ENCODE peak calls at places on chromosome X, in ten cellular contexts. One of them, this sample, is unnamed.

GRCh38 chrX:47143894-47144625 is 442 bp downstream of the NDUFB11 start:
- DNase-seq in Caco-2: no peak
- DNase-seq in LNCaP clone FGC: no peak
- DNase-seq in brain microvascular endothelial cell: no peak
- DNase-seq in cardiac fibroblast: no peak
- DNase-seq in psoas muscle: peak; percentile 42
- DNase-seq in astrocyte of the spinal cord: peak; percentile 3
- DNase-seq in neural progenitor cell: peak; percentile 61
- DNase-seq in Panc1: no peak
- DNase-seq in fibroblast of lung: no peak
- DNase-seq in this sample: peak; percentile 31

GRCh38 chrX:44872817-44873414 is at the start of gene KDM6A:
- DNase-seq in Caco-2: peak; percentile 98
- DNase-seq in LNCaP clone FGC: peak; percentile 86
- DNase-seq in brain microvascular endothelial cell: peak; percentile 99
- DNase-seq in cardiac fibroblast: peak; percentile 94
- DNase-seq in psoas muscle: peak; percentile 99
- DNase-seq in astrocyte of the spinal cord: peak; percentile 99
- DNase-seq in neural progenitor cell: peak; percentile 96
- DNase-seq in Panc1: peak; percentile 69
- DNase-seq in fibroblast of lung: peak; percentile 98
- DNase-seq in this sample: peak; percentile 96

GRCh38 chrX:136630881-136631280 is 17.1 kb upstream of the CD40LG start:
- DNase-seq in Caco-2: no peak
- DNase-seq in LNCaP clone FGC: no peak
- DNase-seq in brain microvascular endothelial cell: no peak
- DNase-seq in cardiac fibroblast: no peak
- DNase-seq in psoas muscle: no peak
- DNase-seq in astrocyte of the spinal cord: no peak
- DNase-seq in neural progenitor cell: no peak
- DNase-seq in Panc1: no peak
- DNase-seq in fibroblast of lung: no peak
- DNase-seq in this sample: no peak

GRCh38 chrX:34918091-34918736 is 24.4 kb upstream of the FAM47B start:
- DNase-seq in Caco-2: no peak
- DNase-seq in LNCaP clone FGC: no peak
- DNase-seq in brain microvascular endothelial cell: peak; percentile 60
- DNase-seq in cardiac fibroblast: peak; percentile 75
- DNase-seq in psoas muscle: no peak
- DNase-seq in astrocyte of the spinal cord: peak; percentile 54
- DNase-seq in neural progenitor cell: no peak
- DNase-seq in Panc1: no peak
- DNase-seq in fibroblast of lung: peak; percentile 61
- DNase-seq in this sample: peak; percentile 45

GRCh38 chrX:49704692-49705404 is 9.1 kb upstream of the PAGE1 start:
- DNase-seq in Caco-2: no peak
- DNase-seq in LNCaP clone FGC: no peak
- DNase-seq in brain microvascular endothelial cell: no peak
- DNase-seq in cardiac fibroblast: no peak
- DNase-seq in psoas muscle: no peak
- DNase-seq in astrocyte of the spinal cord: no peak
- DNase-seq in neural progenitor cell: no peak
- DNase-seq in Panc1: no peak
- DNase-seq in fibroblast of lung: no peak
- DNase-seq in this sample: no peak

GRCh38 chrX:40402771-40403533 is 177.8 kb upstream of the ATP6AP2 start:
- DNase-seq in Caco-2: no peak
- DNase-seq in LNCaP clone FGC: no peak
- DNase-seq in brain microvascular endothelial cell: peak; percentile 42
- DNase-seq in cardiac fibroblast: peak; percentile 35
- DNase-seq in psoas muscle: no peak
- DNase-seq in astrocyte of the spinal cord: peak; percentile 34
- DNase-seq in neural progenitor cell: no peak
- DNase-seq in Panc1: no peak
- DNase-seq in fibroblast of lung: peak; percentile 58
- DNase-seq in this sample: peak; percentile 30

GRCh38 chrX:75155830-75156525 is at the start of gene ABCB7:
- DNase-seq in Caco-2: peak; percentile 64
- DNase-seq in LNCaP clone FGC: peak; percentile 34
- DNase-seq in brain microvascular endothelial cell: peak; percentile 61
- DNase-seq in cardiac fibroblast: peak; percentile 78
- DNase-seq in psoas muscle: peak; percentile 35
- DNase-seq in astrocyte of the spinal cord: peak; percentile 70
- DNase-seq in neural progenitor cell: peak; percentile 82
- DNase-seq in Panc1: peak; percentile 25
- DNase-seq in fibroblast of lung: peak; percentile 76
- DNase-seq in this sample: peak; percentile 82

GRCh38 chrX:125151146-125151545 is 168.5 kb upstream of the TEX13C start:
- DNase-seq in Caco-2: no peak
- DNase-seq in LNCaP clone FGC: no peak
- DNase-seq in brain microvascular endothelial cell: no peak
- DNase-seq in cardiac fibroblast: no peak
- DNase-seq in psoas muscle: no peak
- DNase-seq in astrocyte of the spinal cord: no peak
- DNase-seq in neural progenitor cell: no peak
- DNase-seq in Panc1: no peak
- DNase-seq in fibroblast of lung: no peak
- DNase-seq in this sample: no peak

GRCh38 chrX:45719751-45720501 is 519.2 kb upstream of the DIPK2B start:
- DNase-seq in Caco-2: no peak
- DNase-seq in LNCaP clone FGC: no peak
- DNase-seq in brain microvascular endothelial cell: no peak
- DNase-seq in cardiac fibroblast: no peak
- DNase-seq in psoas muscle: no peak
- DNase-seq in astrocyte of the spinal cord: no peak
- DNase-seq in neural progenitor cell: no peak
- DNase-seq in Panc1: no peak
- DNase-seq in fibroblast of lung: no peak
- DNase-seq in this sample: peak; percentile 23

GRCh38 chrX:95346854-95347253 is 1337.8 kb upstream of the DIAPH2 start:
- DNase-seq in Caco-2: no peak
- DNase-seq in LNCaP clone FGC: no peak
- DNase-seq in brain microvascular endothelial cell: no peak
- DNase-seq in cardiac fibroblast: peak; percentile 23
- DNase-seq in psoas muscle: no peak
- DNase-seq in astrocyte of the spinal cord: peak; percentile 10
- DNase-seq in neural progenitor cell: no peak
- DNase-seq in Panc1: no peak
- DNase-seq in fibroblast of lung: peak; percentile 2
- DNase-seq in this sample: peak; percentile 1

GRCh38 chrX:431032-431431 is 44.3 kb upstream of the PPP2R3B start:
- DNase-seq in Caco-2: no peak
- DNase-seq in LNCaP clone FGC: no peak
- DNase-seq in brain microvascular endothelial cell: no peak
- DNase-seq in cardiac fibroblast: no peak
- DNase-seq in psoas muscle: no peak
- DNase-seq in astrocyte of the spinal cord: no peak
- DNase-seq in neural progenitor cell: no peak
- DNase-seq in Panc1: no peak
- DNase-seq in fibroblast of lung: no peak
- DNase-seq in this sample: peak; percentile 3

GRCh38 chrX:427812-428725 is 41.4 kb upstream of the PPP2R3B start:
- DNase-seq in Caco-2: no peak
- DNase-seq in LNCaP clone FGC: no peak
- DNase-seq in brain microvascular endothelial cell: peak; percentile 20
- DNase-seq in cardiac fibroblast: peak; percentile 18
- DNase-seq in psoas muscle: no peak
- DNase-seq in astrocyte of the spinal cord: no peak
- DNase-seq in neural progenitor cell: peak; percentile 82
- DNase-seq in Panc1: no peak
- DNase-seq in fibroblast of lung: no peak
- DNase-seq in this sample: peak; percentile 17

GRCh38 chrX:425056-425455 is 38.3 kb upstream of the PPP2R3B start:
- DNase-seq in Caco-2: no peak
- DNase-seq in LNCaP clone FGC: no peak
- DNase-seq in brain microvascular endothelial cell: no peak
- DNase-seq in cardiac fibroblast: no peak
- DNase-seq in psoas muscle: no peak
- DNase-seq in astrocyte of the spinal cord: no peak
- DNase-seq in neural progenitor cell: no peak
- DNase-seq in Panc1: no peak
- DNase-seq in fibroblast of lung: no peak
- DNase-seq in this sample: no peak

GRCh38 chrX:429266-429825 is 42.6 kb upstream of the PPP2R3B start:
- DNase-seq in Caco-2: no peak
- DNase-seq in LNCaP clone FGC: no peak
- DNase-seq in brain microvascular endothelial cell: no peak
- DNase-seq in cardiac fibroblast: no peak
- DNase-seq in psoas muscle: no peak
- DNase-seq in astrocyte of the spinal cord: no peak
- DNase-seq in neural progenitor cell: no peak
- DNase-seq in Panc1: no peak
- DNase-seq in fibroblast of lung: no peak
- DNase-seq in this sample: no peak

GRCh38 chrX:426881-427280 is 40.2 kb upstream of the PPP2R3B start:
- DNase-seq in Caco-2: no peak
- DNase-seq in LNCaP clone FGC: no peak
- DNase-seq in brain microvascular endothelial cell: peak; percentile 22
- DNase-seq in cardiac fibroblast: peak; percentile 32
- DNase-seq in psoas muscle: no peak
- DNase-seq in astrocyte of the spinal cord: no peak
- DNase-seq in neural progenitor cell: no peak
- DNase-seq in Panc1: no peak
- DNase-seq in fibroblast of lung: peak; percentile 13
- DNase-seq in this sample: no peak
- TF ChIP-seq CTCF in Caco-2: no peak
- TF ChIP-seq CTCF in LNCaP clone FGC: no peak
- TF ChIP-seq CTCF in brain microvascular endothelial cell: no peak
- TF ChIP-seq CTCF in cardiac fibroblast: no peak
- TF ChIP-seq CTCF in psoas muscle: no peak
- TF ChIP-seq CTCF in astrocyte of the spinal cord: no peak
- TF ChIP-seq CTCF in neural progenitor cell: no peak
- TF ChIP-seq CTCF in Panc1: no peak
- TF ChIP-seq CTCF in fibroblast of lung: no peak
- TF ChIP-seq CTCF in this sample: no peak

GRCh38 chrX:48474581-48474980 is 1.4 kb upstream of the FTSJ1 start:
- DNase-seq in Caco-2: no peak
- DNase-seq in LNCaP clone FGC: no peak
- DNase-seq in brain microvascular endothelial cell: no peak
- DNase-seq in cardiac fibroblast: no peak
- DNase-seq in psoas muscle: no peak
- DNase-seq in astrocyte of the spinal cord: no peak
- DNase-seq in neural progenitor cell: no peak
- DNase-seq in Panc1: no peak
- DNase-seq in fibroblast of lung: no peak
- DNase-seq in this sample: no peak
- H3K4me3 ChIP-seq in Caco-2: no peak overlapping the region
- H3K4me3 ChIP-seq in LNCaP clone FGC: peak overlapping the region; percentile 80
- H3K4me3 ChIP-seq in brain microvascular endothelial cell: no peak overlapping the region
- H3K4me3 ChIP-seq in cardiac fibroblast: no peak overlapping the region
- H3K4me3 ChIP-seq in psoas muscle: no peak overlapping the region
- H3K4me3 ChIP-seq in astrocyte of the spinal cord: no peak overlapping the region
- H3K4me3 ChIP-seq in neural progenitor cell: no peak overlapping the region
- H3K4me3 ChIP-seq in Panc1: peak overlapping the region; percentile 21
- H3K4me3 ChIP-seq in fibroblast of lung: no peak overlapping the region
- H3K4me3 ChIP-seq in this sample: no peak overlapping the region

DNA sequence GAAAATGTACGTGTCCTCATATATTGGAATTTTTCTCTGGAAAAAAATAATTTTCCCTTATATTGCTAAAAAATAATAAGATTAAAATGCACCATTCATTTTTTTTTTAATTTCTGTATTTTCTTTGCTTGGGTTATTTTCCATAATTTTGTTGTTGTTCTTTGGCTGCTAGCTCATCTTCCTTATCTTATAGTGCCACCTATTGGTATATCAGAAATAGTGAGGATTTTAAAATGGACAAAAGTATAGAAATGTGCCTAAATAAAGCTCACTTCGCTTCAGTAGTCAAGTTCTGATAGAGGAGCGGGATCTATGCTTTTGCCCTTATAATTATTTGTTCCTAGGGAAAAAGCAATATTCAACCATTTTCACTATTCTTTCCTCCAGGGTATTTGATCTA is 134.8 kb downstream of the NAP1L3 start:
- DNase-seq in Caco-2: no peak
- DNase-seq in LNCaP clone FGC: no peak
- DNase-seq in brain microvascular endothelial cell: no peak
- DNase-seq in cardiac fibroblast: peak; percentile 0
- DNase-seq in psoas muscle: no peak
- DNase-seq in astrocyte of the spinal cord: no peak
- DNase-seq in neural progenitor cell: no peak
- DNase-seq in Panc1: no peak
- DNase-seq in fibroblast of lung: no peak
- DNase-seq in this sample: no peak
- TF ChIP-seq CTCF in Caco-2: no peak
- TF ChIP-seq CTCF in LNCaP clone FGC: peak; percentile 37
- TF ChIP-seq CTCF in brain microvascular endothelial cell: no peak
- TF ChIP-seq CTCF in cardiac fibroblast: no peak
- TF ChIP-seq CTCF in psoas muscle: no peak
- TF ChIP-seq CTCF in astrocyte of the spinal cord: no peak
- TF ChIP-seq CTCF in neural progenitor cell: peak; percentile 86
- TF ChIP-seq CTCF in Panc1: peak; percentile 50
- TF ChIP-seq CTCF in fibroblast of lung: no peak
- TF ChIP-seq CTCF in this sample: no peak

GRCh38 chrX:153598541-153599191 is at the start of gene CCNQ:
- DNase-seq in Caco-2: no peak
- DNase-seq in LNCaP clone FGC: no peak
- DNase-seq in brain microvascular endothelial cell: no peak
- DNase-seq in cardiac fibroblast: peak; percentile 34
- DNase-seq in psoas muscle: no peak
- DNase-seq in astrocyte of the spinal cord: peak; percentile 30
- DNase-seq in neural progenitor cell: peak; percentile 60
- DNase-seq in Panc1: no peak
- DNase-seq in fibroblast of lung: peak; percentile 37
- DNase-seq in this sample: peak; percentile 20

GRCh38 chrX:153600921-153601320 is 2.0 kb upstream of the CCNQ start:
- DNase-seq in Caco-2: no peak
- DNase-seq in LNCaP clone FGC: no peak
- DNase-seq in brain microvascular endothelial cell: no peak
- DNase-seq in cardiac fibroblast: no peak
- DNase-seq in psoas muscle: no peak
- DNase-seq in astrocyte of the spinal cord: no peak
- DNase-seq in neural progenitor cell: no peak
- DNase-seq in Panc1: no peak
- DNase-seq in fibroblast of lung: no peak
- DNase-seq in this sample: no peak

GRCh38 chrX:153599192-153600031 is 473 bp upstream of the CCNQ start:
- DNase-seq in Caco-2: peak; percentile 88
- DNase-seq in LNCaP clone FGC: peak; percentile 54
- DNase-seq in brain microvascular endothelial cell: peak; percentile 58
- DNase-seq in cardiac fibroblast: peak; percentile 82
- DNase-seq in psoas muscle: peak; percentile 88
- DNase-seq in astrocyte of the spinal cord: peak; percentile 88
- DNase-seq in neural progenitor cell: peak; percentile 93
- DNase-seq in Panc1: no peak
- DNase-seq in fibroblast of lung: peak; percentile 77
- DNase-seq in this sample: peak; percentile 87

GRCh38 chrX:153601511-153602110 is 2.7 kb upstream of the CCNQ start:
- DNase-seq in Caco-2: no peak
- DNase-seq in LNCaP clone FGC: no peak
- DNase-seq in brain microvascular endothelial cell: no peak
- DNase-seq in cardiac fibroblast: no peak
- DNase-seq in psoas muscle: no peak
- DNase-seq in astrocyte of the spinal cord: no peak
- DNase-seq in neural progenitor cell: no peak
- DNase-seq in Panc1: no peak
- DNase-seq in fibroblast of lung: no peak
- DNase-seq in this sample: no peak

DNA sequence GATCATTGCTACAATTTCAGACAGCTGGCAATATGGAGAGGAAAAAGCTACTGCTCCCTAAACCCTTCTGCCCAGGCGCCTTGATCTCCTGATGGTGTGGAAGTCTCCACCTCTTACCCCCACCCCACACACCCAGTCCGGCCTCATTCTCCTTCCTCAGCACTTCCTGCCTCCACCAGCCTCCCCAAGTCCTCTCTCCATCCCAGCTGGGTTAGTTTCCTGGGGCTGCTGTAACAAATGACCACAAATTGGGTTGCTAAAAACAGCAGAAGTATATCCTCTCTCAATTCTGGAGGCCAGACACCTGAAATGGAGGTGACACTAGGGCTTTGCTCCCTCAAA is 1.1 kb upstream of the CCNQ start:
- DNase-seq in Caco-2: no peak
- DNase-seq in LNCaP clone FGC: no peak
- DNase-seq in brain microvascular endothelial cell: no peak
- DNase-seq in cardiac fibroblast: no peak
- DNase-seq in psoas muscle: no peak
- DNase-seq in astrocyte of the spinal cord: no peak
- DNase-seq in neural progenitor cell: no peak
- DNase-seq in Panc1: no peak
- DNase-seq in fibroblast of lung: no peak
- DNase-seq in this sample: peak; percentile 6
- H3K4me3 ChIP-seq in Caco-2: peak overlapping the region; percentile 60
- H3K4me3 ChIP-seq in LNCaP clone FGC: peak overlapping the region; percentile 66
- H3K4me3 ChIP-seq in brain microvascular endothelial cell: peak overlapping the region; percentile 67
- H3K4me3 ChIP-seq in cardiac fibroblast: peak overlapping the region; percentile 67
- H3K4me3 ChIP-seq in psoas muscle: peak overlapping the region; percentile 66
- H3K4me3 ChIP-seq in astrocyte of the spinal cord: peak overlapping the region; percentile 63
- H3K4me3 ChIP-seq in neural progenitor cell: peak overlapping the region; percentile 71
- H3K4me3 ChIP-seq in Panc1: peak overlapping the region; percentile 89
- H3K4me3 ChIP-seq in fibroblast of lung: peak overlapping the region; percentile 71
- H3K4me3 ChIP-seq in this sample: peak overlapping the region; percentile 68

This sample was measured in fibroblast of pulmonary artery.